ENCODE peak calls at places on chromosomes 3 and 15, in five cellular contexts. One of them, this sample, is unnamed.
A peak's percentile ranks its signal among the peaks of the same experiment; 100 is the strongest.

GRCh38 chr3:15284121-15284889 is 48.1 kb downstream of the SH3BP5 start:
- DNase-seq in cardiac fibroblast: peak; percentile 27
- DNase-seq in GM13977: no peak
- DNase-seq in GM12865: no peak
- DNase-seq in fibroblast of the aortic adventitia: peak; percentile 52
- DNase-seq in this sample: no peak

GRCh38 chr3:148880681-148881080 is 15.6 kb downstream of the CPA3 start:
- DNase-seq in GM13977: peak; percentile 12
- DNase-seq in fibroblast of the aortic adventitia: no peak
- DNase-seq in GM12865: peak; percentile 38
- DNase-seq in cardiac fibroblast: peak; percentile 43
- DNase-seq in this sample: no peak

GRCh38 chr3:177144922-177145321 is 52.4 kb downstream of the TBL1XR1 start:
- DNase-seq in GM13977: peak; percentile 48
- DNase-seq in fibroblast of the aortic adventitia: no peak
- DNase-seq in cardiac fibroblast: no peak
- DNase-seq in GM12865: peak; percentile 79
- DNase-seq in this sample: no peak

GRCh38 chr3:158672293-158673176 is at the start of gene LXN:
- DNase-seq in cardiac fibroblast: peak; percentile 82
- DNase-seq in GM13977: peak; percentile 83
- DNase-seq in fibroblast of the aortic adventitia: peak; percentile 81
- DNase-seq in GM12865: peak; percentile 91
- DNase-seq in this sample: peak; percentile 71

GRCh38 chr3:10666621-10667020 is 149.4 kb upstream of the SLC6A11 start:
- DNase-seq in GM13977: no peak
- DNase-seq in GM12865: peak; percentile 28
- DNase-seq in cardiac fibroblast: no peak
- DNase-seq in fibroblast of the aortic adventitia: no peak
- DNase-seq in this sample: no peak

GRCh38 chr15:25773248-25773647 is 89.9 kb downstream of the ATP10A start:
- DNase-seq in GM12865: no peak
- DNase-seq in GM13977: no peak
- DNase-seq in cardiac fibroblast: no peak
- DNase-seq in fibroblast of the aortic adventitia: no peak
- DNase-seq in this sample: no peak

GRCh38 chr15:64430000-64430735 is 30.2 kb upstream of the ZNF609 start:
- DNase-seq in cardiac fibroblast: peak; percentile 92
- DNase-seq in GM12865: peak; percentile 83
- DNase-seq in GM13977: peak; percentile 19
- DNase-seq in fibroblast of the aortic adventitia: peak; percentile 98
- DNase-seq in this sample: no peak

GRCh38 chr3:134419214-134419965 is 45.1 kb upstream of the AMOTL2 start:
- DNase-seq in GM12865: no peak
- DNase-seq in cardiac fibroblast: no peak
- DNase-seq in GM13977: no peak
- DNase-seq in fibroblast of the aortic adventitia: no peak
- DNase-seq in this sample: no peak

GRCh38 chr3:43794776-43795175 is 104.0 kb downstream of the ABHD5 start:
- DNase-seq in fibroblast of the aortic adventitia: peak; percentile 79
- DNase-seq in GM12865: no peak
- DNase-seq in cardiac fibroblast: peak; percentile 68
- DNase-seq in GM13977: no peak
- DNase-seq in this sample: no peak

GRCh38 chr3:53104762-53105161 is 25.5 kb downstream of the RFT1 start:
- DNase-seq in cardiac fibroblast: no peak
- DNase-seq in GM12865: no peak
- DNase-seq in GM13977: no peak
- DNase-seq in fibroblast of the aortic adventitia: no peak
- DNase-seq in this sample: no peak

GRCh38 chr15:71802770-71803169 is 7.6 kb upstream of the NR2E3 start:
- DNase-seq in GM13977: peak; percentile 49
- DNase-seq in cardiac fibroblast: no peak
- DNase-seq in GM12865: peak; percentile 49
- DNase-seq in fibroblast of the aortic adventitia: no peak
- DNase-seq in this sample: no peak

GRCh38 chr15:84944311-84944710 is 37.3 kb upstream of the PDE8A start:
- DNase-seq in GM12865: no peak
- DNase-seq in cardiac fibroblast: no peak
- DNase-seq in GM13977: no peak
- DNase-seq in fibroblast of the aortic adventitia: no peak
- DNase-seq in this sample: no peak

GRCh38 chr3:115788921-115789470 is 165.7 kb downstream of the GAP43 start:
- DNase-seq in fibroblast of the aortic adventitia: peak; percentile 95
- DNase-seq in GM13977: no peak
- DNase-seq in GM12865: no peak
- DNase-seq in cardiac fibroblast: peak; percentile 96
- DNase-seq in this sample: no peak

GRCh38 chr15:67746450-67746849 is 78.9 kb upstream of the SKOR1 start:
- DNase-seq in fibroblast of the aortic adventitia: no peak
- DNase-seq in GM12865: no peak
- DNase-seq in cardiac fibroblast: no peak
- DNase-seq in GM13977: no peak
- DNase-seq in this sample: no peak

GRCh38 chr3:135106445-135106844 is 311.4 kb downstream of the EPHB1 start:
- DNase-seq in GM12865: peak; percentile 17
- DNase-seq in fibroblast of the aortic adventitia: peak; percentile 32
- DNase-seq in GM13977: peak; percentile 16
- DNase-seq in cardiac fibroblast: peak; percentile 5
- DNase-seq in this sample: no peak

GRCh38 chr15:85837011-85837433 is 42.3 kb upstream of the KLHL25 start:
- DNase-seq in GM12865: no peak
- DNase-seq in cardiac fibroblast: peak; percentile 5
- DNase-seq in GM13977: no peak
- DNase-seq in fibroblast of the aortic adventitia: no peak
- DNase-seq in this sample: peak; percentile 38

GRCh38 chr3:144129536-144130214 is 158.1 kb downstream of the DIPK2A start:
- DNase-seq in cardiac fibroblast: no peak
- DNase-seq in GM13977: no peak
- DNase-seq in fibroblast of the aortic adventitia: no peak
- DNase-seq in GM12865: peak; percentile 26
- DNase-seq in this sample: no peak

GRCh38 chr3:69338891-69339290 is 47.0 kb downstream of the FRMD4B start:
- DNase-seq in GM12865: no peak
- DNase-seq in cardiac fibroblast: no peak
- DNase-seq in fibroblast of the aortic adventitia: no peak
- DNase-seq in GM13977: no peak
- DNase-seq in this sample: no peak

GRCh38 chr3:108818404-108818803 is 4.2 kb upstream of the TRAT1 start:
- DNase-seq in GM12865: peak; percentile 77
- DNase-seq in fibroblast of the aortic adventitia: no peak
- DNase-seq in GM13977: peak; percentile 23
- DNase-seq in cardiac fibroblast: peak; percentile 1
- DNase-seq in this sample: no peak

DNA sequence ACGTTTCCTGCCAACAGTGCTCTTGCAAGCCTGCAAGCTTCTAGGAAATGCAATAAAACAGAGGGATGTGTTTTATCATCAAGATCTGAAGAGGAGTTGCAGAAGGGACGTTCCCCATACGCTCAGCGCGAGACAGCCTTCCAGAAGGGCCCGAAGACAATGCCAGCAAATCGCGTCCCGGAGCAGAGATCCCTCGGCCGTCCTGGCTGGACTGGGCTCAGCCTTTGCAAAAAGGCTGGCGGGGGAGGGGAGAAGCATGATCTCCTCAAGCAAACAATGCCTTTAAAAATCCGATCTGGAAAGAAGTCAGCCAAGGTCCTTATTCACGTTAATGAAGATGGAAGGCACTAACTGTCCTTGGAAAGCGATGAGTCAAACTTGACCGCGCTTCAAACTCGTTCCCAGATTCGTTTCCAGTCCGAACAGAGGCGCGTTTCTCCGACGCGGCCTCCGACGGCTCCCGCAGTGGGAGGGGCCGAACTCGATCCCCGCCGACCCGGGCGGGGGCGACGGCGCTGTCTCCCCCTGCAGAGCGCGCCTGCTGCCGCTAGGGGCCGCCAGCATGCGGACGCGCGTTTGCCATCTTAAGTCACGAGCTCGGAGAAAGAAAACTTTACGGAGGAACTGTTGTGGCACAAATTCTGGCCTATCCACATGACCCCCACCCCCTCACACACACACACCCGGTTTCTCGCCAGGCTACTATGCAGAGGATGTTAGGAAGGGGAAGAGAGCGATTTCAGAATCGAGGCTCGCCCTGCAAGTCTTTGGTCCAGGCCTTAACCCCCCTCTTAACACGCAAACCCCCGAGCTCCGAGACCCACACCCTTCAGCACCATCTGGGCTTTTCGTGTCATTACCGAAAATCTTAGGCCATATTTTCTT is 5.5 kb downstream of the BCL6 start:
- DNase-seq in cardiac fibroblast: peak; percentile 92
- DNase-seq in GM13977: peak; percentile 82
- DNase-seq in GM12865: peak; percentile 70
- DNase-seq in fibroblast of the aortic adventitia: peak; percentile 99
- DNase-seq in this sample: peak; percentile 72
- TF ChIP-seq CTCF in cardiac fibroblast: peak; percentile 76
- TF ChIP-seq CTCF in GM13977: peak; percentile 99
- TF ChIP-seq CTCF in GM12865: peak; percentile 98
- TF ChIP-seq CTCF in fibroblast of the aortic adventitia: peak; percentile 84
- TF ChIP-seq CTCF in this sample: peak; percentile 100

GRCh38 chr15:78315686-78316085 is 16.3 kb upstream of the SKIC8 start:
- DNase-seq in fibroblast of the aortic adventitia: no peak
- DNase-seq in GM13977: no peak
- DNase-seq in cardiac fibroblast: no peak
- DNase-seq in GM12865: peak; percentile 50
- DNase-seq in this sample: no peak

GRCh38 chr15:78316211-78317077 is 17.0 kb upstream of the SKIC8 start:
- DNase-seq in cardiac fibroblast: no peak
- DNase-seq in GM13977: peak; percentile 51
- DNase-seq in fibroblast of the aortic adventitia: no peak
- DNase-seq in GM12865: peak; percentile 50
- DNase-seq in this sample: no peak

GRCh38 chr15:78320173-78320572 is 20.0 kb upstream of the CRABP1 start:
- DNase-seq in cardiac fibroblast: no peak
- DNase-seq in GM12865: no peak
- DNase-seq in GM13977: no peak
- DNase-seq in fibroblast of the aortic adventitia: no peak
- DNase-seq in this sample: no peak

GRCh38 chr15:78319588-78319987 is 20.2 kb upstream of the SKIC8 start:
- DNase-seq in GM13977: no peak
- DNase-seq in fibroblast of the aortic adventitia: no peak
- DNase-seq in GM12865: no peak
- DNase-seq in cardiac fibroblast: no peak
- DNase-seq in this sample: no peak

DNA sequence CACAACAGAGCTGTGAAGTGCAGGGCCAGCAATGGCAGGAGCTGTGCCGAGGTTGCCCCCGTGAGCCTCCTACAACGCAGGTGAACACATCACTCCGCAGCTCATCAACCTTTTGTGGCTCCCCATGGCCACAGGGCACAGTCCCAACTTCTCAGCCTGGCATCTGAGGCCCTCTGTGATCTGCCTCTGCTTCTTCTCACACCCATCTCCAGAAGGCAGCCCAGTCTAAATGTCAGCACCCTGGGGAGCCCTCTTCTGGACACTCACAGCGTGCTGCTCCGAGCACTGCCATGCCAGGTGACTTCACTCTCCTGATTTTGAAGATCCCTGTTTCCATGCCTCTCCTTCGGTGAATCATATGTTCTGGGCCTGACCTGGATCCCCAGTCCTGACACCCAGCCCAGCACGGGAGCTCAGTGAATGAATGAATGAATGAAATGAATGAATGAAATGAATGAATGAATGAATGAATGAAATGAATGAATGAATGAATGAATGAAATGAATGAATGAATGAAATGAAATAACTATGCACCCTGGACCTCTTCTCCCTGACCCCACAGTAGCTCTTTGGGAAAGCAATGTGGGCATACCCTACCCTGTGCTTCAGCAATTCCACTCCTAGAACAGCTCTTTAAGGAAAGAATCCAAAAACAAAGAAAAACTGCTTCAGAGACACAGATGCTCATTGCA is 17.9 kb upstream of the SKIC8 start:
- DNase-seq in GM12865: no peak
- DNase-seq in cardiac fibroblast: peak; percentile 29
- DNase-seq in fibroblast of the aortic adventitia: no peak
- DNase-seq in GM13977: no peak
- DNase-seq in this sample: no peak
- TF ChIP-seq CTCF in GM12865: no peak
- TF ChIP-seq CTCF in cardiac fibroblast: peak; percentile 23
- TF ChIP-seq CTCF in fibroblast of the aortic adventitia: no peak
- TF ChIP-seq CTCF in GM13977: no peak
- TF ChIP-seq CTCF in this sample: no peak

GRCh38 chr3:187021748-187022402 is 91.5 kb downstream of the ST6GAL1 start:
- DNase-seq in GM12865: peak; percentile 90
- DNase-seq in fibroblast of the aortic adventitia: no peak
- DNase-seq in cardiac fibroblast: no peak
- DNase-seq in GM13977: no peak
- DNase-seq in this sample: no peak

GRCh38 chr3:187016639-187017345 is 86.5 kb downstream of the ST6GAL1 start:
- DNase-seq in cardiac fibroblast: peak; percentile 69
- DNase-seq in fibroblast of the aortic adventitia: peak; percentile 39
- DNase-seq in GM12865: peak; percentile 74
- DNase-seq in GM13977: peak; percentile 36
- DNase-seq in this sample: no peak

GRCh38 chr3:187020376-187020775 is 90.0 kb downstream of the ST6GAL1 start:
- DNase-seq in GM12865: peak; percentile 55
- DNase-seq in GM13977: no peak
- DNase-seq in fibroblast of the aortic adventitia: no peak
- DNase-seq in cardiac fibroblast: no peak
- DNase-seq in this sample: no peak

GRCh38 chr3:187017511-187018230 is 87.3 kb downstream of the ST6GAL1 start:
- DNase-seq in GM12865: no peak
- DNase-seq in fibroblast of the aortic adventitia: peak; percentile 32
- DNase-seq in cardiac fibroblast: no peak
- DNase-seq in GM13977: no peak
- DNase-seq in this sample: no peak

DNA sequence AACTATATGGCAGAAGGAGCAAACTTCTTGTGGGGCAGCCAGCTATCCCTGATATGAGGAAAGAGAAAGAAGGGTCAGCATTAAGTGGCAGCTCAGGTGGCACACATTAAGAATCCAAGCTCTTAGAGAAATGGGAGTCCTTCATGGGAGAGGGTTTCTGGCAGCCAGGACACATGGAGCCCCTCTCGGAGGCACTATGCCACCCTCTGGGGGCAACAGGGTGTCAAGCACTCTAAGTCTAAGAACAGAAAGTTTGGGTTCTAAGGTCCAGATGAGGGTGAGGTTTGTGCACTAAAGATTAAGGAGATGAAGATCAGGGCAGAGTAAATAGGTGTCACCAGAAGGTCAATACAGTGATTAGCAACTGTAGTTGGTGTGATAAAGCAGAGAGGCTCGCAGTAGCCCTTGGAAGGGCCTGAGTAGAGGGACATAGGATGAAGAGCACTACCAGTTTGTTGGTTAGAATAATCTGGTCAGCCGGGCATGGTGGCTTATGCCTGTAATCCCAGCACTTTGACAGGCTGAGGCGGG is 89.3 kb downstream of the ST6GAL1 start:
- DNase-seq in cardiac fibroblast: no peak
- DNase-seq in fibroblast of the aortic adventitia: no peak
- DNase-seq in GM13977: no peak
- DNase-seq in GM12865: no peak
- DNase-seq in this sample: no peak
- TF ChIP-seq CTCF in cardiac fibroblast: no peak
- TF ChIP-seq CTCF in fibroblast of the aortic adventitia: no peak
- TF ChIP-seq CTCF in GM13977: peak; percentile 35
- TF ChIP-seq CTCF in GM12865: peak; percentile 6
- TF ChIP-seq CTCF in this sample: no peak

GRCh38 chr3:187150186-187150585 is 10.9 kb upstream of the RPL39L start:
- DNase-seq in GM12865: no peak
- DNase-seq in fibroblast of the aortic adventitia: no peak
- DNase-seq in GM13977: no peak
- DNase-seq in cardiac fibroblast: no peak
- DNase-seq in this sample: no peak

GRCh38 chr3:187146389-187146788 is 7.1 kb upstream of the RPL39L start:
- DNase-seq in cardiac fibroblast: no peak
- DNase-seq in GM12865: no peak
- DNase-seq in fibroblast of the aortic adventitia: no peak
- DNase-seq in GM13977: no peak
- DNase-seq in this sample: no peak

GRCh38 chr3:187150599-187150998 is 11.3 kb upstream of the RPL39L start:
- DNase-seq in GM13977: no peak
- DNase-seq in fibroblast of the aortic adventitia: no peak
- DNase-seq in cardiac fibroblast: no peak
- DNase-seq in GM12865: peak; percentile 58
- DNase-seq in this sample: no peak
- TF ChIP-seq CTCF in GM13977: peak; percentile 52
- TF ChIP-seq CTCF in fibroblast of the aortic adventitia: no peak
- TF ChIP-seq CTCF in cardiac fibroblast: no peak
- TF ChIP-seq CTCF in GM12865: peak; percentile 57
- TF ChIP-seq CTCF in this sample: peak; percentile 45